ENCODE peak calls at places on chromosomes 12 and 14, in seven cellular contexts. P is stomach, U is HCT116, Q is spleen, C is GM12892, D is H1, X is transverse colon. W is an unnamed sample.

GRCh38 chr14:66403183-66403582 is 83.0 kb upstream of the CCDC196 start:
- DNase-seq in P (no peak), U (no peak), Q (no peak), C (no peak), D (no peak), X (no peak), W (no peak)

GRCh38 chr12:49537709-49538601 is 875 bp upstream of the KCNH3 start:
- DNase-seq in P (peak), U (no peak), Q (peak), C (peak), D (no peak), X (no peak), W (no peak)

GRCh38 chr12:12072064-12072760 is 1.5 kb downstream of the BCL2L14 start:
- DNase-seq in P (peak), U (no peak), Q (peak), C (peak), D (no peak), X (peak), W (no peak)

GRCh38 chr14:92135269-92135668 is 13.5 kb downstream of the CPSF2 start:
- DNase-seq in P (no peak), U (peak), Q (no peak), C (no peak), D (no peak), X (no peak), W (no peak)

GRCh38 chr12:55626154-55626553 is 10.5 kb upstream of the OR10P1 start:
- DNase-seq in P (no peak), U (no peak), Q (no peak), C (no peak), D (no peak), X (no peak), W (no peak)

GRCh38 chr12:9598363-9598762 is 9.4 kb downstream of the KLRB1 start:
- DNase-seq in P (no peak), U (no peak), Q (no peak), C (no peak), D (no peak), X (no peak), W (no peak)

GRCh38 chr12:52119398-52120254 is 40.1 kb downstream of the SMIM41 start:
- DNase-seq in P (peak), U (peak), Q (peak), C (peak), D (peak), X (peak), W (no peak)

GRCh38 chr14:54942913-54943312 is 40.3 kb upstream of the GCH1 start:
- DNase-seq in P (no peak), U (no peak), Q (no peak), C (no peak), D (no peak), X (no peak), W (no peak)

GRCh38 chr12:107027304-107028053 is 40.5 kb upstream of the MTERF2 start:
- DNase-seq in P (no peak), U (peak), Q (no peak), C (no peak), D (no peak), X (no peak), W (no peak)

GRCh38 chr12:104462931-104463339 is 6.2 kb downstream of the CHST11 start:
- DNase-seq in P (no peak), U (no peak), Q (no peak), C (peak), D (no peak), X (peak), W (no peak)

DNA sequence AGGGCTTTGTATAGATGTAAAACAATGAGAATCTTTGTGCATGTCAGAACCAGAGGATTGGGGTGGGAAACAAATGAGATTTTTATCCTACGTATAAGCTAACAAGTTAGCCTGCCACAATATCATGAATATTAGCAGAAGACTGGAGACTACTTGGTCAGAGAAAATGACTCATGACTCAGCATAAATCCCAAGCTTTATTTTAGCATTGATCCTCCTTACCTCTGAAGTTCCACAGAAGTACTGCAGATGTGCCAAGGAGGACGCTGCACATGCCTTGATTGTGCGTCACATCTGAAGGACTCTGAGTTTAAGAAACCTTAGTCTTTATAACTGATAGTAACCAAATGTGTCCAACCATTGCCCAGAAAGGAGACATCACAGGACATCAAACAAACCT is 234.0 kb upstream of the RPL10L start:
- DNase-seq in P (no peak), U (no peak), Q (no peak), C (no peak), D (no peak), X (no peak), W (no peak)
- TF ChIP-seq POLR2AphosphoS5 in P (no peak), U (no peak), Q (no peak), C (no peak), D (no peak), X (no peak), W (no peak)

DNA sequence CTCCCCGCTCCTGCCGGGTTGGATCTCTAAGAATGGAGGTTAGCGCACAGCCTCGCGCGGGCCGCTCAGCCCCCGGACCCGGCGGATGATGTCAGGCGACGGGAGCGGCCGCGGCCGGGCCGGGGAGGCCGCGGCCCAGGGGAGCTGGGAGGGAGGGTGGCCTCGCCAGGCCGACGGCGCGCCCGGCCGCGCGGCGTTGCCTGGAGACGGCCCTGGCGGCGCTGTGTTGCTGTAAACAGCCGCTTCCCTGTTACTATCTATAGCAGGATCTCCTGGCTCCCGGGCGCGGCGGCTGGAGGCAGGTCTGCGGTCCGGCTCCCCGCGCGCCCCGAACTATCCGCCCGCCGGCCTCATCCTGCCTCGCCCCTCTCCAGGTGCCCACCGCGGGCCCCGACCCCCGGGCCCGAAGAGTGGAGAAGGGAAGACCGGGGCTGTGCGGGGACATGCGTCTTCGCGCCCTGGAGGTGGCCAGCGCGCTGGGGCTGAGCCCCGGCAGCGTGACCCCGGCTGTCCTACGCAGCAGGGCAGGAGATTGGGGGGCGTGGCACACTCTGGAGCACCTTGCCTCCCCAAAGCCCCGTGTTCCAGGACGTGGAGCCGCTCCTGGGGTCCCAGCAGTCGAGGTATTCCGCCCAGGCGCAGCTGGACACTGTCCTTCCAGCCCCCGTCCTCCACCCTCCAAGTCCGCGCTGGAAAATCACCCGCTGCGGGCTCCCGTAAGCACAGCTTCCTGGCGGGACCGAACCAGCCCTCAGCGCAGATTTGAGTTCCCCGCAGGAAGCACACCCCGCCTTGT is 1.4 kb upstream of the FOS start:
- DNase-seq in P (peak), U (no peak), Q (peak), C (peak), D (peak), X (peak), W (peak)
- TF ChIP-seq POLR2AphosphoS5 in P (peak), U (peak), Q (peak), C (no peak), D (peak), X (peak), W (peak)

GRCh38 chr12:57609781-57610552 is 1.3 kb upstream of the ARHGEF25 start:
- DNase-seq in P (no peak), U (no peak), Q (no peak), C (no peak), D (peak), X (no peak), W (no peak)

GRCh38 chr12:57612711-57613426 is 1.6 kb downstream of the ARHGEF25 start:
- DNase-seq in P (no peak), U (no peak), Q (no peak), C (no peak), D (no peak), X (no peak), W (no peak)

GRCh38 chr12:57610553-57611115 is 601 bp upstream of the ARHGEF25 start:
- DNase-seq in P (no peak), U (no peak), Q (no peak), C (no peak), D (peak), X (peak), W (no peak)

GRCh38 chr12:57611810-57612710 is 825 bp downstream of the ARHGEF25 start:
- DNase-seq in P (no peak), U (no peak), Q (no peak), C (no peak), D (no peak), X (no peak), W (no peak)

DNA sequence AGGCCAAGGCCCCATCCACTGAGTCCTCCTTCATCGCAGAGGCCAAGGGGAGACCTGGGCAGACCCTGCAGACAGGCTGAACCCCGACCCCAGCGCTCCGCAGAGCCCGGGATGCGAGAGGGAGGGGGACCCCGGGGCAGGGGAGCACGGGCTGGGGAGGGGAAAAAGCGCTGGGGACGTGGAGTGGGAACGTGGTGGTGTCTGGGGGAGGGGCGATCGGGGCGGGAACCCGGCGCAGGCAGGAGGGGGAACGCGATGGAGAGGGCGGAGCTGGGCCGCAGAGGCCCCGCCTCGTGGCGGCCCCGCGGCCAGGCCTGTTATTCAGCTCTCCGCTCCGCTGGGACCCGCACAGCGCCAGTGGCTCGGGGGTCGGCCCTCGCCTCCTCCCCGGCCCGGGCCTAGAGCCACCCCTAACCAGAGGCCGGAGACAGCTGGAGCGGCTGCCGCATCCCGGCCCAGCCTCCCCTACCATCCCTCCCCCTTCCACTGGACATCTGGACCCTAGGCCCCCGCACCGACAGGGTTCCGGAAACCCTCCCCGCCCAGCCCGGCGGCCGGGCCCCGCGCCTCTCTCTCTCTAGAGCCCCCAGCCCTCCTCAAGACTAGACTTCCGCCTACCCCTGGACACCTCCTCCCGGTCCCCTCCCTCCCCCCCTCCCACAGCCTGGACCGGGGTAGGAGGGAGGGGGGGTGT is at the start of gene ARHGEF25:
- DNase-seq in P (peak), U (no peak), Q (no peak), C (peak), D (peak), X (peak), W (no peak)
- TF ChIP-seq POLR2AphosphoS5 in P (peak), U (peak), Q (peak), C (no peak), D (no peak), X (peak), W (no peak)

GRCh38 chr14:21268612-21269251 is 510 bp downstream of the HNRNPC start:
- DNase-seq in P (peak), U (peak), Q (no peak), C (no peak), D (no peak), X (peak), W (no peak)

GRCh38 chr14:21269252-21270046 is at the start of gene HNRNPC:
- DNase-seq in P (peak), U (peak), Q (peak), C (peak), D (peak), X (peak), W (peak)

GRCh38 chr14:21264025-21264801 is 5.0 kb downstream of the HNRNPC start:
- DNase-seq in P (no peak), U (no peak), Q (no peak), C (no peak), D (no peak), X (no peak), W (no peak)

GRCh38 chr14:21267886-21268611 is 1.2 kb downstream of the HNRNPC start:
- DNase-seq in P (no peak), U (no peak), Q (no peak), C (no peak), D (no peak), X (no peak), W (no peak)

GRCh38 chr14:21267431-21267845 is 1.8 kb downstream of the HNRNPC start:
- DNase-seq in P (no peak), U (no peak), Q (no peak), C (no peak), D (peak), X (no peak), W (no peak)
- TF ChIP-seq POLR2AphosphoS5 in P (no peak), U (no peak), Q (no peak), C (peak), D (no peak), X (no peak), W (no peak)

GRCh38 chr12:123598522-123598921 is 3.4 kb upstream of the DDX55 start:
- DNase-seq in P (peak), U (no peak), Q (no peak), C (no peak), D (no peak), X (no peak), W (no peak)
- TF ChIP-seq POLR2AphosphoS5 in P (no peak), U (no peak), Q (no peak), C (no peak), D (no peak), X (no peak), W (no peak)

DNA sequence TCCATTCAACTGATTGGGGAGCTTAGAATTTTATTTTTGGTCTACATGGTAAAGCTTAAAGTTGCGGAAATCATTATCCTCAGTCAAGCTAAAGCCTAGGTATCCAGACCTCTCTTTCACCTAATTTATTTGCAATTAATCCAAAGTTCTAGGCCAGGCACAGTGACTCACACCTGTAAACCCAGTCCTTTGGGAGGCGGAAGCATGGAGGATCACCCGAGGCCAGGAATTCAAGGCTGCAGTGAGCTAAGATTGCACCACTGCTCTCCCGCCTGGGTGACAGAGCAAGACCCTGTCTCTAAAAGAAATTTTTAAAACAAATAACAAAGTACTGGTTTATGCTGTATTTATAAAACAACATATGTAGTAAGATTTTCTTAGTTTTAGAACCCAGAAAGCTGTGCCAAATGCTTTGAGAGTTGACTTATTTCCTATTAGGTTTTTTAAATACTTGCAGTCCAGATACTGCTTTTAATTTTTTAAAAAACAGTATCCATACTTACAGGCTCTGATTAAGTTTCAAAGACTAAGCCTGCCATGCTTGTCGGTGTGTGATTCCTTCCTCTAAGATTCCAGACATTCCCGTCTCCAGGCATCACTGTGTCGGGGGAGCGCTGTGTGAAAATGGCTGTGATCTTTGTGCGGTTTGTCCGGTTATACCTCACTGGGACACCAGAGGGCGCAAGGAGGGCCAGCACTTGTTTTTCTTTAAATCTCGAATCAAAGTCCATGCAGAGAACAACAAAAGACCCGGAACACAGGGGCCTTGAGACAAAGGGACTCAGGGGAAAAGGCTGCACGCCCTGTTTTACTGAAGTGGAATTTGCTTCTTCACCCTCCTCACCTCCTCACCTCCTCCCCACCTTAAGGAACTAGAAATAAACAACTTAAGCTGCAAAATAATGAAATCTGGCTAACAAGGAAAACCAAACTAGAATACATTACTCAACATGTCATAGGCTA is 24.6 kb upstream of the TMPO start:
- DNase-seq in P (peak), U (peak), Q (peak), C (peak), D (peak), X (peak), W (peak)
- TF ChIP-seq POLR2AphosphoS5 in P (peak), U (peak), Q (no peak), C (no peak), D (peak), X (peak), W (no peak)

DNA sequence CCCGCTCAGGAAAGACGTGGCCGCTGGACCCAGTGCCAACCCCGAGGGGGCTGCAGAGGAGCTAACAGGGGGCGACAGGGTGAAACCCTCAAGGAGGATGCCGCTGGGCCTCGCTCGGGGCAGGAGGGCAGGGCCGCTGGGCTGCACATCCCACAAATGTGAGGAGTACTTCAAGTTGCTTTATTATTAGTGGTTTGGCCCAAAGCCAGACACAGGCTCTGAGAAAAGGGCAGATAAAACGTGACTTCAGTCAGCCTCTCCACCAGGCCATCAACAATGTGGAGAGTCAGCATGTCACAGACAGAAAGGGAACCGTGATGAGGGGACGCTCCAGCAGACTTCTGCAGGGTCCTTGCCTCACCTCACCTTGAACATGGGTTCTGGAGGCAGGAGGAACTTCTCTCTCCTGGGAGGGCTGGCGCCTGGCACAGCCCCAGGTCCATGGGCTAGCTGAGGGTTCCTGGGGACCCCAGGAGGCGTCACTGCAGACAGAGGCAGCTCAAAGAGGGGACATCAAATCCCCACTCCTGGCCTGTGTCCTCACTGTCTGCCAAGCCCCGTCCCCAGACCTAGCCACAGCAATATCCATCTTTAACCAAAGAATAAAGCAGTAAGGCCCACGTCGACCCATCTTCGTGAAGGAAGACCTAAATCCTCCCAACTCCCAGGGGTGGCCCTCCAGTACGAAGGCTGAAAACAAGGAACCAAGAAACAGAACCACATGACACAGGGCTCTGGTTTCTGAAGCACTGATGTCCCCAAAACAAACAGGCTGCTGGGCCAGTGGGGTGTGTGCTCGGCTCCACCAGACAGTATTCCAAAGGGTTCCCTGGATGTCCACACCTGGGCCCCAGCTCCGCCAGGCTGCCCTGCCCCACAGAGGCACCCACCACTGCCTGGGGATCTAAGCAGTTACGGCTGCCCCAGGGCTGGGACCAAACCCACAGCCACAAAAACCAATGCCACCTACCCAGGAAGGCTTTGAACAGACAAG is 35.1 kb downstream of the CCDC85C start:
- DNase-seq in P (peak), U (no peak), Q (no peak), C (no peak), D (no peak), X (no peak), W (no peak)
- TF ChIP-seq POLR2AphosphoS5 in P (no peak), U (no peak), Q (peak), C (no peak), D (no peak), X (no peak), W (no peak)

GRCh38 chr14:105844810-105845724 is 318.7 kb downstream of the TMEM121 start:
- DNase-seq in P (no peak), U (no peak), Q (peak), C (no peak), D (no peak), X (no peak), W (peak)

GRCh38 chr14:105845725-105846309 is 319.4 kb downstream of the TMEM121 start:
- DNase-seq in P (no peak), U (no peak), Q (peak), C (no peak), D (no peak), X (no peak), W (peak)

GRCh38 chr14:105846312-105846711 is 319.9 kb downstream of the TMEM121 start:
- DNase-seq in P (no peak), U (no peak), Q (peak), C (no peak), D (no peak), X (no peak), W (no peak)

GRCh38 chr14:105848570-105848969 is 322.2 kb downstream of the TMEM121 start:
- DNase-seq in P (no peak), U (no peak), Q (no peak), C (no peak), D (no peak), X (no peak), W (no peak)

GRCh38 chr14:105847400-105847799 is 321.0 kb downstream of the TMEM121 start:
- DNase-seq in P (no peak), U (no peak), Q (no peak), C (no peak), D (no peak), X (no peak), W (peak)
- TF ChIP-seq POLR2AphosphoS5 in P (no peak), U (no peak), Q (peak), C (no peak), D (no peak), X (no peak), W (no peak)

W was measured in suprapubic skin.